ENCODE peak calls at places on chromosomes 4 and X, in six cellular contexts. Y is K562, J is left ventricle myocardium inferior, K is mesenchymal stem cell, G is IMR-90, P is PC-3. T is an unnamed sample.

GRCh38 chrX:20668550-20668949 is 401.8 kb upstream of the RPS6KA3 start:
- DNase-seq in J (no peak), P (no peak), K (no peak), G (no peak), Y (no peak), T (no peak)

GRCh38 chr4:109916003-109916399 is 3.3 kb downstream of the EGF start:
- DNase-seq in G (no peak), K (no peak), P (no peak), J (no peak), Y (no peak), T (no peak)

GRCh38 chr4:171017596-171017995 is 795.6 kb upstream of the GALNTL6 start:
- DNase-seq in P (no peak), Y (no peak), K (peak; percentile 2), J (no peak), G (no peak), T (no peak)

GRCh38 chrX:74449937-74450330 is 28.6 kb downstream of the SLC16A2 start:
- DNase-seq in J (no peak), Y (no peak), G (peak; percentile 68), P (peak; percentile 87), K (peak; percentile 23), T (no peak)

GRCh38 chr4:2408401-2408958 is 10.0 kb downstream of the ZFYVE28 start:
- DNase-seq in P (peak; percentile 8), G (no peak), K (no peak), J (no peak), Y (peak; percentile 93), T (no peak)

GRCh38 chrX:111041018-111041462 is 55.0 kb upstream of the PAK3 start:
- DNase-seq in G (peak; percentile 90), K (peak; percentile 18), P (peak; percentile 92), Y (no peak), J (no peak), T (no peak)

GRCh38 chrX:43589735-43590515 is 66.2 kb upstream of the MAOA start:
- DNase-seq in K (peak; percentile 45), J (no peak), P (peak; percentile 74), Y (no peak), G (no peak), T (no peak)

GRCh38 chrX:85244411-85245210 is 820 bp downstream of the ZNF711 start:
- DNase-seq in K (peak; percentile 44), J (no peak), G (peak; percentile 7), Y (peak; percentile 13), P (no peak), T (peak; percentile 31)

GRCh38 chrX:119419898-119420297 is 20.8 kb downstream of the SLC25A43 start:
- DNase-seq in G (no peak), K (no peak), P (no peak), Y (no peak), J (no peak), T (no peak)

GRCh38 chrX:71160475-71160874 is 15.8 kb downstream of the NLGN3 start:
- DNase-seq in P (peak; percentile 94), J (no peak), K (no peak), Y (no peak), G (no peak), T (no peak)

GRCh38 chrX:107985032-107985431 is 2.9 kb upstream of the TEX13B start:
- DNase-seq in J (no peak), G (no peak), P (no peak), K (no peak), Y (no peak), T (no peak)

GRCh38 chr4:141081921-141082381 is 51.3 kb downstream of the RNF150 start:
- DNase-seq in G (no peak), P (no peak), K (no peak), Y (no peak), J (no peak), T (no peak)

GRCh38 chr4:56426273-56426672 is 9.1 kb downstream of the PPAT start:
- DNase-seq in G (no peak), K (no peak), Y (no peak), P (no peak), J (no peak), T (no peak)

GRCh38 chr4:20383969-20384368 is 132.3 kb downstream of the SLIT2 start:
- DNase-seq in G (no peak), P (no peak), J (no peak), K (no peak), Y (no peak), T (no peak)

GRCh38 chr4:185589067-185589844 is 53.9 kb upstream of the PDLIM3 start:
- DNase-seq in K (peak; percentile 83), G (peak; percentile 47), J (no peak), Y (no peak), P (no peak), T (no peak)

GRCh38 chr4:186633844-186634243 is 78.5 kb upstream of the MTNR1A start:
- DNase-seq in P (no peak), K (no peak), Y (no peak), J (no peak), G (no peak), T (no peak)

GRCh38 chrX:65522739-65523372 is 11.7 kb downstream of the LAS1L start:
- DNase-seq in Y (no peak), P (peak; percentile 41), G (peak; percentile 52), J (no peak), K (peak; percentile 73), T (no peak)

GRCh38 chrX:65706041-65706828 is 38.8 kb downstream of the MSN start:
- DNase-seq in J (peak; percentile 33), P (peak; percentile 69), G (peak; percentile 85), Y (no peak), K (peak; percentile 88), T (no peak)

GRCh38 chr4:1495416-1496115 is 89.3 kb upstream of the NKX1-1 start:
- DNase-seq in K (no peak), G (no peak), Y (no peak), J (no peak), P (no peak), T (no peak)

GRCh38 chrX:84248226-84248625 is 60.2 kb upstream of the RPS6KA6 start:
- DNase-seq in J (no peak), K (peak; percentile 69), P (peak; percentile 52), Y (no peak), G (peak; percentile 79), T (no peak)

DNA sequence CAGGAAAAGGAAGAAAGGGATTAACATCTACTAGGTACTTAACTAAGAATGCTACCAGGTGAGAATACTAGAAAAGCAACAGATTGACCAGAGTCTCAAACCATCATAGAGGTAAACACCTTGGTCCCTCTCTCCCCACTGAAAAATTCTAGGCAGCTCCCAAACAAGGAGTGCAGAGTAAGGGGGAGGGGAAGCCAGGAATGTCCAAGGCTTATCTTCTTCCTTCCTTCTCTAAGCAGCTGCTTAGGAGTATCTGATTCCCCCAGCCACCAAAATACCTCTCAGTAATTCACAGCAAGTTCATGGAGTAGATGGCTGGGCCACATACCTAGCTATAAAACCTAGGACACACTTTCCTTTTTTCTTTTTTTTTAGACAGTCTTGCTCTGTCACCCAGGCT is 80.7 kb downstream of the APBB2 start:
- DNase-seq in J (no peak), Y (no peak), G (no peak), P (no peak), K (no peak), T (no peak)
- H3K27ac ChIP-seq in J (peak overlapping the region; percentile 11), Y (no peak overlapping the region), G (no peak overlapping the region), P (no peak overlapping the region), K (no peak overlapping the region), T (peak overlapping the region; percentile 28)

GRCh38 chrX:50497067-50497466 is 26.4 kb upstream of the DGKK start:
- DNase-seq in K (no peak), P (no peak), J (no peak), Y (no peak), G (no peak), T (no peak)
- H3K27ac ChIP-seq in K (no peak overlapping the region), P (no peak overlapping the region), J (no peak overlapping the region), Y (no peak overlapping the region), G (no peak overlapping the region), T (no peak overlapping the region)

GRCh38 chr4:169645627-169646026 is 25.2 kb downstream of the CLCN3 start:
- DNase-seq in Y (no peak), G (no peak), P (no peak), J (no peak), K (no peak), T (no peak)

GRCh38 chr4:169652535-169652934 is 32.2 kb downstream of the CLCN3 start:
- DNase-seq in J (no peak), P (no peak), Y (no peak), K (no peak), G (no peak), T (no peak)

GRCh38 chr4:169655401-169655800 is 35.0 kb downstream of the CLCN3 start:
- DNase-seq in P (no peak), G (no peak), K (no peak), J (no peak), Y (no peak), T (no peak)

GRCh38 chr4:169649545-169650226 is 29.3 kb downstream of the CLCN3 start:
- DNase-seq in Y (peak; percentile 19), G (no peak), P (no peak), K (no peak), J (peak; percentile 62), T (no peak)

DNA sequence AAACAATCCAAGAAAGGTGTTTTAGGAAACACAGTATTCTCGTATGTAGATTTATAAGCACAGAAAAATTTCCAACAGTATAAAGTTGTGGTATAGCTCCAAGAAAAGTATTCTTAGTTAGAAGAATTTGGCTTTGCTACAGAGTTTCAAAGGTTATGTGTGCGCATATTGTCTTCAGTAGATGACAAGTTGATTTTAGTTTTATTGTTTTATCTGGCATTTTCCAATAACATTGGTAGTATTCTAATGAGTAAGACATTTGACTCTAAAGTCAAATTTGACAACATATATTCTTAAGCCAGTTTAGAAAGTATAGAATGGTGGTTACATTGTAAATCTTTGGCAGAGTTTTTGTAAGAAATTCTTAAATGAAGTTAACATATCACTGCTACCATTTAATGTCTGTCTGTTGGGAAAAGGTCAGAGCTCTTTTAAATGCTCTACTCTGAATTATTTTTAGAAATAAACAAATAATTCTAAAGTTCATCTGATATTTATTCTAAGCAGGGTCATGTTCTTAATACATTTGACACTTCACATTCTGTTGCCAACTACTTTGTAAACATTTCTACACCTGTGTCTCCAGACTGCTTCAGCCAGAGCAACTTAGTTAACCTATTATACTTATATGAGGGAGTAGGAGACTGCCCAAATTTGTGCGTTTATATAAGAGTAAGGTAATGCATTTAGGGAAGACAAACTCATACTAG is 30.0 kb downstream of the CLCN3 start:
- DNase-seq in Y (no peak), J (no peak), K (no peak), G (no peak), P (no peak), T (no peak)
- H3K27ac ChIP-seq in Y (peak overlapping the region; percentile 70), J (peak overlapping the region; percentile 83), K (no peak overlapping the region), G (no peak overlapping the region), P (no peak overlapping the region), T (no peak overlapping the region)

GRCh38 chrX:103149652-103150051 is 56.7 kb upstream of the NXF3 start:
- DNase-seq in Y (no peak), K (no peak), G (no peak), P (no peak), J (no peak), T (no peak)

GRCh38 chrX:103151799-103152198 is 58.9 kb upstream of the NXF3 start:
- DNase-seq in G (no peak), Y (no peak), K (no peak), J (no peak), P (peak; percentile 69), T (no peak)

GRCh38 chrX:103153661-103154060 is 60.7 kb upstream of the NXF3 start:
- DNase-seq in Y (no peak), K (no peak), P (peak; percentile 73), G (no peak), J (no peak), T (no peak)

DNA sequence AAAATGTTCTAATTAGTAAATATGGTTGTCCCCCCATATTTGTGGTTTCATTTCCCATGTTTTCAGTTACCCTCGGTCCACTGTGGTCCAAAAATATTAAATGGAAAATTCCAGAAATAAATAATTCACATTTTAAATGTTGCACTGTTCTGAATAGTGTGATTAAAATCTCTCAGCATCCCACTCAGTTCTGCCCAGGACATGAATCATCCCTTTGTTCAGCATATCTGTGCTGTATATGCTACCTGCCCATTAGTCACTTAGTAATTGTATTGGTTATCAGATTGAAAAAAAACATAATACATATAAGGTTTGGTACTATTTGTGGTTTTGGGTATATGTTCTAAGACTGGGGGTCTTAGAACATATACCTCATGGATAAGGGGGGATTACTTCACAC is 55.1 kb upstream of the NXF3 start:
- DNase-seq in K (no peak), G (no peak), P (peak; percentile 24), Y (no peak), J (no peak), T (no peak)
- H3K27ac ChIP-seq in K (no peak overlapping the region), G (no peak overlapping the region), P (no peak overlapping the region), Y (no peak overlapping the region), J (no peak overlapping the region), T (no peak overlapping the region)

T was measured in substantia nigra.